ENCODE peak calls at places on chromosome 10, in five cellular contexts. R, C, T, X and O are unnamed samples.

GRCh38 chr10:48535416-48536225 is 69.3 kb downstream of the ARHGAP22 start:
- DNase-seq in R (no peak), C (no peak), T (no peak), X (no peak), O (no peak)

GRCh38 chr10:99760321-99760720 is 22.1 kb upstream of the ABCC2 start:
- DNase-seq in R (no peak), C (no peak), T (no peak), X (no peak), O (no peak)

GRCh38 chr10:119502214-119502613 is 40.3 kb downstream of the RGS10 start:
- DNase-seq in R (no peak), C (no peak), T (no peak), X (no peak), O (no peak)

GRCh38 chr10:34254596-34254995 is 560.5 kb downstream of the PARD3 start:
- DNase-seq in R (no peak), C (no peak), T (peak; percentile 10), X (peak; percentile 36), O (peak; percentile 69)

GRCh38 chr10:112677689-112678088 is 230.7 kb downstream of the VTI1A start:
- DNase-seq in R (no peak), C (no peak), T (no peak), X (no peak), O (no peak)

GRCh38 chr10:104556831-104557230 is 84.3 kb upstream of the SORCS3 start:
- DNase-seq in R (no peak), C (no peak), T (no peak), X (no peak), O (no peak)

GRCh38 chr10:14481752-14482151 is 151.0 kb upstream of the FRMD4A start:
- DNase-seq in R (no peak), C (no peak), T (no peak), X (no peak), O (no peak)

GRCh38 chr10:102120987-102121738 is 995 bp upstream of the LDB1 start:
- DNase-seq in R (peak; percentile 68), C (peak; percentile 98), T (peak; percentile 82), X (peak; percentile 72), O (peak; percentile 57)

GRCh38 chr10:43396061-43396927 is 12.7 kb downstream of the HNRNPF start:
- DNase-seq in R (peak; percentile 83), C (peak; percentile 94), T (peak; percentile 56), X (peak; percentile 81), O (peak; percentile 83)

GRCh38 chr10:78932084-78932386 is 136.7 kb upstream of the ZMIZ1 start:
- DNase-seq in R (no peak), C (no peak), T (no peak), X (no peak), O (no peak)